ENCODE peak calls at places on chromosomes 6 and 20, in four cellular contexts. W, F, V and L are unnamed samples.

GRCh38 chr6:1608976-1609661 is 596 bp upstream of the FOXC1 start:
- DNase-seq in W (peak; percentile 45), F (no peak), V (no peak), L (no peak)

GRCh38 chr6:105757512-105758200 is 328.5 kb upstream of the PRDM1 start:
- DNase-seq in W (no peak), F (peak; percentile 90), V (no peak), L (no peak)

GRCh38 chr20:12287575-12287974 is 369.9 kb downstream of the BTBD3 start:
- DNase-seq in W (no peak), F (no peak), V (no peak), L (no peak)

GRCh38 chr6:138673317-138674014 is 100.1 kb upstream of the CCDC28A start:
- DNase-seq in W (no peak), F (no peak), V (no peak), L (no peak)

GRCh38 chr6:17200395-17200794 is 80.8 kb upstream of the RBM24 start:
- DNase-seq in W (no peak), F (no peak), V (no peak), L (no peak)

GRCh38 chr6:164097557-164098398 is 683.3 kb downstream of the QKI start:
- DNase-seq in W (peak; percentile 29), F (no peak), V (no peak), L (no peak)

GRCh38 chr20:63253438-63254236 is 626 bp downstream of the NKAIN4 start:
- DNase-seq in W (peak; percentile 10), F (no peak), V (no peak), L (no peak)

GRCh38 chr6:20569000-20569610 is 34.8 kb downstream of the CDKAL1 start:
- DNase-seq in W (no peak), F (no peak), V (no peak), L (no peak)

GRCh38 chr6:129704708-129705107 is 5.3 kb downstream of the ARHGAP18 start:
- DNase-seq in W (no peak), F (no peak), V (no peak), L (no peak)

GRCh38 chr6:148857817-148858390 is 111.1 kb downstream of the UST start:
- DNase-seq in W (no peak), F (no peak), V (no peak), L (no peak)

GRCh38 chr20:16803965-16804792 is 56.0 kb downstream of the OTOR start:
- DNase-seq in W (peak; percentile 71), F (peak; percentile 36), V (no peak), L (peak; percentile 11)

GRCh38 chr6:43723737-43724295 is 36.2 kb upstream of the MRPS18A start:
- DNase-seq in W (peak; percentile 83), F (peak; percentile 86), V (no peak), L (peak; percentile 76)

GRCh38 chr20:12229891-12230290 is 312.2 kb downstream of the BTBD3 start:
- DNase-seq in W (no peak), F (no peak), V (no peak), L (no peak)

GRCh38 chr6:99746261-99746895 is 139.7 kb downstream of the PRDM13 start:
- DNase-seq in W (peak; percentile 71), F (peak; percentile 69), V (no peak), L (peak; percentile 5)

GRCh38 chr6:131823276-131823902 is 15.6 kb downstream of the ENPP1 start:
- DNase-seq in W (no peak), F (no peak), V (no peak), L (no peak)

GRCh38 chr6:149474108-149474935 is 10.5 kb downstream of the ZC3H12D start:
- DNase-seq in W (no peak), F (peak; percentile 24), V (no peak), L (no peak)

GRCh38 chr6:113936093-113936934 is 34.6 kb downstream of the HDAC2 start:
- DNase-seq in W (peak; percentile 59), F (peak; percentile 60), V (no peak), L (peak; percentile 15)

GRCh38 chr6:140571139-140571538 is 1196.7 kb upstream of the CITED2 start:
- DNase-seq in W (no peak), F (no peak), V (no peak), L (no peak)

GRCh38 chr6:25027221-25027916 is 91.6 kb upstream of the RIPOR2 start:
- DNase-seq in W (no peak), F (no peak), V (no peak), L (peak; percentile 67)

GRCh38 chr6:87118054-87118453 is 23.1 kb upstream of the CGA start:
- DNase-seq in W (no peak), F (no peak), V (no peak), L (no peak)

GRCh38 chr6:46350714-46351113 is 140.5 kb downstream of the RCAN2 start:
- DNase-seq in W (no peak), F (no peak), V (no peak), L (no peak)

GRCh38 chr20:7038029-7038428 is 270.5 kb downstream of the BMP2 start:
- DNase-seq in W (no peak), F (no peak), V (no peak), L (no peak)

GRCh38 chr6:67717281-67717680 is 917.8 kb upstream of the ADGRB3 start:
- DNase-seq in W (no peak), F (no peak), V (no peak), L (no peak)

GRCh38 chr6:32826996-32827395 is 10.2 kb upstream of the HLA-DOB start:
- DNase-seq in W (no peak), F (no peak), V (no peak), L (no peak)

GRCh38 chr6:26571592-26572296 is 25.0 kb upstream of the ABT1 start:
- DNase-seq in W (peak; percentile 72), F (no peak), V (no peak), L (peak; percentile 63)

GRCh38 chr6:122028933-122029332 is 370.5 kb upstream of the HSF2 start:
- DNase-seq in W (no peak), F (no peak), V (no peak), L (no peak)

GRCh38 chr6:20126789-20127653 is 85.2 kb downstream of the MBOAT1 start:
- DNase-seq in W (peak; percentile 89), F (peak; percentile 66), V (peak; percentile 0), L (peak; percentile 67)

GRCh38 chr6:130587778-130588520 is 222.1 kb downstream of the TMEM200A start:
- DNase-seq in W (no peak), F (no peak), V (no peak), L (no peak)

GRCh38 chr6:17469006-17469972 is 75.9 kb downstream of the CAP2 start:
- DNase-seq in W (no peak), F (no peak), V (no peak), L (no peak)

GRCh38 chr20:444862-445426 is 17.4 kb downstream of the TBC1D20 start:
- DNase-seq in W (peak; percentile 64), F (no peak), V (no peak), L (no peak)

GRCh38 chr20:13302647-13303425 is 81.8 kb downstream of the ISM1 start:
- DNase-seq in W (peak; percentile 44), F (peak; percentile 16), V (no peak), L (peak; percentile 10)

GRCh38 chr20:16412896-16413295 is 160.4 kb downstream of the KIF16B start:
- DNase-seq in W (no peak), F (no peak), V (no peak), L (no peak)

GRCh38 chr6:102126488-102126887 is 733.0 kb downstream of the GRIK2 start:
- DNase-seq in W (no peak), F (no peak), V (no peak), L (no peak)

GRCh38 chr20:44407402-44408184 is 52.1 kb downstream of the HNF4A start:
- DNase-seq in W (no peak), F (no peak), V (no peak), L (no peak)

GRCh38 chr6:105051941-105052471 is 95.1 kb downstream of the LIN28B start:
- DNase-seq in W (no peak), F (no peak), V (no peak), L (no peak)

GRCh38 chr20:63624486-63624885 is 2.4 kb downstream of the GMEB2 start:
- DNase-seq in W (no peak), F (no peak), V (no peak), L (no peak)

GRCh38 chr6:1315560-1316386 is 3.9 kb downstream of the FOXQ1 start:
- DNase-seq in W (no peak), F (no peak), V (no peak), L (no peak)

GRCh38 chr6:109978174-109979032 is at the start of gene GPR6:
- DNase-seq in W (peak; percentile 95), F (peak; percentile 27), V (no peak), L (no peak)

GRCh38 chr6:138001750-138002349 is 105.4 kb downstream of the PERP start:
- DNase-seq in W (peak; percentile 69), F (peak; percentile 57), V (no peak), L (peak; percentile 42)

GRCh38 chr20:30610044-30610693 is 647.3 kb upstream of the DEFB115 start:
- DNase-seq in W (no peak), F (no peak), V (no peak), L (no peak)

GRCh38 chr6:136486357-136486756 is 63.9 kb downstream of the MAP7 start:
- DNase-seq in W (peak; percentile 11), F (no peak), V (no peak), L (no peak)
- H3K27ac ChIP-seq in W (no peak overlapping the region), F (no peak overlapping the region), V (peak overlapping the region; percentile 27), L (no peak overlapping the region)

GRCh38 chr20:49293122-49293521 is 15.3 kb upstream of the ZNFX1 start:
- DNase-seq in W (no peak), F (no peak), V (no peak), L (no peak)
- H3K27ac ChIP-seq in W (no peak overlapping the region), F (no peak overlapping the region), V (no peak overlapping the region), L (no peak overlapping the region)

GRCh38 chr20:38997622-38998021 is 35.5 kb downstream of the DHX35 start:
- DNase-seq in W (no peak), F (peak; percentile 13), V (no peak), L (no peak)

GRCh38 chr20:38999217-38999616 is 37.1 kb downstream of the DHX35 start:
- DNase-seq in W (no peak), F (no peak), V (no peak), L (no peak)

GRCh38 chr20:38995536-38996044 is 33.4 kb downstream of the DHX35 start:
- DNase-seq in W (no peak), F (no peak), V (no peak), L (no peak)

GRCh38 chr20:39004508-39004907 is 42.4 kb downstream of the DHX35 start:
- DNase-seq in W (no peak), F (no peak), V (no peak), L (no peak)

GRCh38 chr20:38999965-39000910 is 38.1 kb downstream of the DHX35 start:
- DNase-seq in W (no peak), F (no peak), V (no peak), L (no peak)
- H3K27ac ChIP-seq in W (no peak overlapping the region), F (no peak overlapping the region), V (no peak overlapping the region), L (no peak overlapping the region)

GRCh38 chr20:10754809-10755208 is 81.0 kb upstream of the JAG1 start:
- DNase-seq in W (no peak), F (no peak), V (no peak), L (no peak)
- H3K27ac ChIP-seq in W (no peak overlapping the region), F (no peak overlapping the region), V (no peak overlapping the region), L (no peak overlapping the region)

GRCh38 chr6:106913111-106913510 is 61.4 kb downstream of the CD24 start:
- DNase-seq in W (no peak), F (no peak), V (no peak), L (no peak)
- H3K27ac ChIP-seq in W (no peak overlapping the region), F (no peak overlapping the region), V (no peak overlapping the region), L (no peak overlapping the region)